ENCODE peak calls at places on chromosome 1, in seven cellular contexts. A is RPMI7951, T is HTR-8/SVneo, C is aorta, K is Calu3, J is HEK293T, Z is GF-D8. B is an unnamed sample.

GRCh38 chr1:22471610-22472009 is 20.0 kb downstream of the ZBTB40 start:
- DNase-seq in A (no peak), T (no peak), C (no peak), K (no peak), J (no peak), Z (no peak), B (no peak)

GRCh38 chr1:38076038-38076437 is 29.4 kb upstream of the POU3F1 start:
- DNase-seq in A (peak), T (no peak), C (no peak), K (peak), J (peak), Z (no peak), B (no peak)

GRCh38 chr1:230587056-230587455 is 55.2 kb upstream of the COG2 start:
- DNase-seq in A (no peak), T (no peak), C (no peak), K (no peak), J (no peak), Z (no peak), B (no peak)

GRCh38 chr1:218299416-218299815 is 14.3 kb downstream of the RRP15 start:
- DNase-seq in A (peak), T (peak), C (no peak), K (no peak), J (peak), Z (no peak), B (no peak)

GRCh38 chr1:234601217-234602017 is 8.6 kb downstream of the IRF2BP2 start:
- DNase-seq in A (peak), T (no peak), C (no peak), K (no peak), J (no peak), Z (peak), B (no peak)

GRCh38 chr1:200973937-200974657 is 49.4 kb downstream of the KIF21B start:
- DNase-seq in A (no peak), T (no peak), C (no peak), K (no peak), J (no peak), Z (no peak), B (no peak)

GRCh38 chr1:183318433-183318832 is 99.7 kb downstream of the NMNAT2 start:
- DNase-seq in A (peak), T (peak), C (peak), K (peak), J (no peak), Z (no peak), B (no peak)

GRCh38 chr1:97139512-97139911 is 417.9 kb downstream of the PTBP2 start:
- DNase-seq in A (no peak), T (no peak), C (no peak), K (no peak), J (no peak), Z (no peak), B (no peak)

GRCh38 chr1:42739753-42740700 is at the start of gene CLDN19:
- DNase-seq in A (no peak), T (no peak), C (no peak), K (no peak), J (no peak), Z (no peak), B (no peak)

GRCh38 chr1:119947468-119947867 is 51.2 kb upstream of the ADAM30 start:
- DNase-seq in A (peak), T (no peak), C (no peak), K (no peak), J (no peak), Z (no peak), B (no peak)

GRCh38 chr1:153534226-153534932 is 1.4 kb downstream of the S100A6 start:
- DNase-seq in A (peak), T (no peak), C (peak), K (peak), J (no peak), Z (no peak), B (no peak)

GRCh38 chr1:97758589-97759057 is 162.2 kb downstream of the DPYD start:
- DNase-seq in A (no peak), T (no peak), C (no peak), K (no peak), J (no peak), Z (no peak), B (no peak)

GRCh38 chr1:230899845-230900251 is 31.5 kb upstream of the C1orf198 start:
- DNase-seq in A (no peak), T (no peak), C (peak), K (no peak), J (no peak), Z (no peak), B (no peak)

GRCh38 chr1:6001992-6002576 is 9.9 kb upstream of the NPHP4 start:
- DNase-seq in A (no peak), T (no peak), C (peak), K (peak), J (no peak), Z (no peak), B (no peak)

GRCh38 chr1:230706887-230707731 is 6.8 kb downstream of the AGT start:
- DNase-seq in A (no peak), T (no peak), C (no peak), K (no peak), J (no peak), Z (no peak), B (no peak)

GRCh38 chr1:65514083-65514482 is 93.6 kb downstream of the LEPR start:
- DNase-seq in A (no peak), T (no peak), C (no peak), K (no peak), J (no peak), Z (no peak), B (no peak)

GRCh38 chr1:228341450-228341813 is 65.2 kb downstream of the TRIM11 start:
- DNase-seq in A (no peak), T (no peak), C (peak), K (no peak), J (no peak), Z (no peak), B (no peak)

GRCh38 chr1:100721502-100722205 is 2.1 kb downstream of the VCAM1 start:
- DNase-seq in A (peak), T (no peak), C (peak), K (peak), J (no peak), Z (peak), B (no peak)

B was measured in GDM1.